ENCODE peak calls at places on chromosomes 13 and 19, in five cellular contexts. F is Caco-2, B is fibroblast of mammary gland, G is sigmoid colon, L is heart right ventricle. V is an unnamed sample.

GRCh38 chr19:47111081-47111589 is 2.4 kb downstream of the ZC3H4 start:
- DNase-seq in B (no peak), F (no peak), G (peak; percentile 71), L (peak; percentile 29), V (peak; percentile 43)

GRCh38 chr13:42883771-42884170 is 102.4 kb downstream of the FAM216B start:
- DNase-seq in B (peak; percentile 82), L (no peak), G (no peak), F (peak; percentile 43), V (peak; percentile 70)

GRCh38 chr13:101919541-101920306 is 467.2 kb downstream of the ITGBL1 start:
- DNase-seq in F (peak; percentile 36), L (peak; percentile 39), G (no peak), B (peak; percentile 15), V (peak; percentile 32)

GRCh38 chr13:30810261-30810701 is 74.9 kb downstream of the ALOX5AP start:
- DNase-seq in B (no peak), F (no peak), L (no peak), G (peak; percentile 53), V (no peak)

GRCh38 chr13:29925457-29925856 is 75.0 kb upstream of the UBL3 start:
- DNase-seq in F (no peak), L (peak; percentile 30), G (peak; percentile 90), B (peak; percentile 86), V (peak; percentile 94)

GRCh38 chr13:21674271-21675009 is 3.6 kb downstream of the FGF9 start:
- DNase-seq in G (peak; percentile 67), B (no peak), L (peak; percentile 30), F (no peak), V (peak; percentile 42)

GRCh38 chr19:8367327-8368001 is 3.5 kb downstream of the ANGPTL4 start:
- DNase-seq in L (peak; percentile 91), F (no peak), G (peak; percentile 97), B (peak; percentile 96), V (peak; percentile 92)

GRCh38 chr19:47745010-47745901 is at the start of gene NOP53:
- DNase-seq in F (peak; percentile 97), L (peak; percentile 97), B (peak; percentile 96), G (peak; percentile 99), V (peak; percentile 97)

GRCh38 chr13:107192289-107192688 is 624.4 kb upstream of the ARGLU1 start:
- DNase-seq in F (peak; percentile 51), B (no peak), G (no peak), L (no peak), V (no peak)

GRCh38 chr13:27160657-27161174 is 10.9 kb downstream of the USP12 start:
- DNase-seq in B (no peak), L (no peak), F (no peak), G (no peak), V (no peak)

GRCh38 chr13:51249767-51250741 is 27.9 kb downstream of the FAM124A start:
- DNase-seq in L (no peak), F (no peak), G (no peak), B (no peak), V (peak; percentile 21)

GRCh38 chr13:113665582-113666323 is 1.3 kb upstream of the GRK1 start:
- DNase-seq in B (no peak), L (no peak), F (no peak), G (peak; percentile 56), V (no peak)

GRCh38 chr13:97559981-97560380 is 126.0 kb downstream of the RAP2A start:
- DNase-seq in F (no peak), B (no peak), G (no peak), L (no peak), V (no peak)

GRCh38 chr19:6753178-6754031 is 13.8 kb downstream of the SH2D3A start:
- DNase-seq in B (peak; percentile 69), G (peak; percentile 92), L (peak; percentile 80), F (peak; percentile 97), V (peak; percentile 87)

GRCh38 chr19:56839665-56840451 is 668 bp downstream of the PEG3 start:
- DNase-seq in G (peak; percentile 99), B (peak; percentile 84), L (peak; percentile 90), F (no peak), V (no peak)

GRCh38 chr19:36047835-36048234 is 6.2 kb downstream of the THAP8 start:
- DNase-seq in B (no peak), G (no peak), F (no peak), L (no peak), V (no peak)

GRCh38 chr13:113625965-113626661 is 31.9 kb downstream of the ATP4B start:
- DNase-seq in G (peak; percentile 32), L (peak; percentile 2), B (no peak), F (no peak), V (peak; percentile 51)

GRCh38 chr13:50599927-50600326 is 243.6 kb downstream of the DLEU7 start:
- DNase-seq in G (no peak), L (no peak), F (no peak), B (no peak), V (no peak)

GRCh38 chr13:64332048-64332447 is 2898.1 kb downstream of the PCDH9 start:
- DNase-seq in L (no peak), F (no peak), B (no peak), G (no peak), V (no peak)

GRCh38 chr19:31979949-31980670 is 365.3 kb upstream of the ZNF507 start:
- DNase-seq in B (no peak), L (no peak), G (no peak), F (no peak), V (no peak)

GRCh38 chr13:97018029-97018819 is 23.9 kb upstream of the OXGR1 start:
- DNase-seq in L (no peak), G (no peak), B (peak; percentile 70), F (peak; percentile 59), V (peak; percentile 65)

GRCh38 chr13:24680258-24680920 is at the start of gene ATP12A:
- DNase-seq in F (peak; percentile 55), L (no peak), G (no peak), B (no peak), V (peak; percentile 52)

GRCh38 chr13:31204592-31204991 is 4.8 kb downstream of the B3GLCT start:
- DNase-seq in G (no peak), L (no peak), B (peak; percentile 84), F (no peak), V (peak; percentile 83)

GRCh38 chr13:44795176-44795575 is 194.1 kb downstream of the NUFIP1 start:
- DNase-seq in F (no peak), G (no peak), L (no peak), B (peak; percentile 72), V (peak; percentile 19)

GRCh38 chr13:91620670-91621141 is 222.3 kb downstream of the GPC5 start:
- DNase-seq in B (no peak), G (no peak), F (no peak), L (no peak), V (no peak)

GRCh38 chr19:56829586-56829985 is 10.9 kb downstream of the PEG3 start:
- DNase-seq in F (no peak), B (no peak), L (no peak), G (no peak), V (no peak)

GRCh38 chr13:104086759-104087158 is 1020.5 kb upstream of the SLC10A2 start:
- DNase-seq in L (no peak), F (no peak), B (no peak), G (no peak), V (no peak)

GRCh38 chr19:6947745-6948144 is 60.4 kb downstream of the ADGRE1 start:
- DNase-seq in G (no peak), F (no peak), B (peak; percentile 71), L (no peak), V (peak; percentile 76)

GRCh38 chr13:108304170-108305068 is 34.9 kb downstream of the TNFSF13B start:
- DNase-seq in B (no peak), L (no peak), G (no peak), F (peak; percentile 40), V (no peak)

DNA sequence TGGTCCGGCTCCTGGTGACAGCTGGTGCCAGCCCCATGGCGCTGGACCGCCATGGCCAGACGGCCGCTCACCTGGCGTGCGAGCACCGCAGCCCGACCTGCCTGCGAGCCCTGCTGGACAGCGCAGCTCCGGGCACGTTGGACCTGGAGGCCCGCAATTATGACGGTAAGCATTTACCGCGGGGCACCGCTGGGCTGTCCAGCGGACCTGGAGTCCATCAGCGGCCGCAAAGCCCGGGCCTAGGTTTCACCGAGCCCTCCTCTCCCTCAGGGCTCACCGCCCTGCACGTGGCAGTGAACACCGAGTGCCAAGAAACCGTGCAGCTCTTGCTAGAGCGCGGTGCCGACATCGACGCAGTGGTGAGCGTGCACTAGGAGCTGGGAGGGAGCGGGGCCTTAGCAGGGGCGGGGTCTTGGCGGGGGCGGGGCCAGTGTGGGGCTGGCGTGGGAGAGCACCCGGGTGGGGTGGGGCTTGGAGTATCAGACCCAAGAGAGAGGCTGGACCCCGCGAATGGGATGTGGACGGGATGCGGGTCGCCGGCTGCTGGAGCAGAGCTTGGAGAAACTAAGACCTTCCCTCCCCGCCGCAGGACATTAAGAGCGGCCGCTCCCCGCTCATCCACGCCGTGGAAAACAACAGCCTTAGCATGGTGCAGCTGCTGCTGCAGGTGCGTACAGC is 8.7 kb downstream of the BCL3 start:
- DNase-seq in B (peak; percentile 82), G (peak; percentile 94), F (no peak), L (peak; percentile 79), V (no peak)
- H3K4me3 ChIP-seq in B (peak overlapping the region; percentile 53), G (peak overlapping the region; percentile 55), F (no peak overlapping the region), L (peak overlapping the region; percentile 64), V (no peak overlapping the region)

GRCh38 chr19:4811328-4812131 is 20.0 kb downstream of the TICAM1 start:
- DNase-seq in G (peak; percentile 87), L (peak; percentile 88), B (peak; percentile 66), F (peak; percentile 90), V (peak; percentile 67)

GRCh38 chr19:4817467-4818277 is 13.8 kb downstream of the TICAM1 start:
- DNase-seq in B (no peak), L (no peak), G (no peak), F (no peak), V (no peak)

GRCh38 chr19:4816388-4817165 is 14.9 kb downstream of the TICAM1 start:
- DNase-seq in F (no peak), G (no peak), L (no peak), B (no peak), V (no peak)

GRCh38 chr19:4815426-4816387 is 15.8 kb downstream of the TICAM1 start:
- DNase-seq in F (peak; percentile 89), B (peak; percentile 93), L (peak; percentile 78), G (peak; percentile 95), V (peak; percentile 96)

DNA sequence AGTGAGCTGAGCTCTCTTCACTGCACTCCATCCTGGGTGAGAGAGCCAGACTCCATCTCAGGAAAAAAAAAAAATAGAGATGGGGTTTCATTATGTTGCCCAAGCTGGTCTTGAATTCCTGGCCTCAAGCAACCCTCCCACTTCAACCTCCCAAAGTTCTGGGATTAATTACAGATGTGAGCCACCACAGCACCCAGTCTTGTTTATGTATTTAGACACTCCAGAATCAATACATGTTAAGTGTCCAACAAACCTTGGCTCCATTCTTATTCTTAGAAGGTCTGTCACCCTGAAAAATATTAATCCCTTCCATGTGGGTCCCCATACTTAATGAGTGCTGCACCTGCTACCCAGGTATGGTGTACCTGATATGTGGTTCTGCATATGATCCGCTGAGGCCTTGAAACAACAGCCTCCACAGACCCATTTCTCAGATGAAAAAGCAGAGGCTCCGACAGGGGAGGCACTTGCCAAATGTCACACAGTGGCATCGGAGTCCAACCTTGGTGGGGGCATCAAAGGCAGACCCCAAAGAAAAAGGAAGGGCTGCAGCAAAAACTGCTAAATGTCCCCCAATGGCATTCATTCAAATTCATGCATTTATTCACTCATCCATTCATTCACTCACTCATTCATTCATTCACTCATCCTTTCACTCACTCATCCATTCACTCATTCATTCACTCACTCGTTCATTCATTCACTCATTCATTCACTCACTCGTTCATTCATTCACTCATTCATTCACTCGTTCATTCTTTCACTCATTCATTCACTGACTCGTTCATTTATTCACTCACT is 16.7 kb downstream of the TICAM1 start:
- DNase-seq in B (peak; percentile 90), G (no peak), L (no peak), F (no peak), V (peak; percentile 76)
- H3K4me3 ChIP-seq in B (no peak overlapping the region), G (no peak overlapping the region), L (peak overlapping the region; percentile 39), F (peak overlapping the region; percentile 44), V (no peak overlapping the region)

GRCh38 chr19:3405261-3405653 is 38.9 kb downstream of the NFIC start:
- DNase-seq in F (no peak), B (no peak), G (no peak), L (no peak), V (no peak)
- H3K4me3 ChIP-seq in F (no peak overlapping the region), B (no peak overlapping the region), G (peak overlapping the region; percentile 57), L (peak overlapping the region; percentile 54), V (peak overlapping the region; percentile 65)

GRCh38 chr13:94602467-94602866 is 810 bp downstream of the GPR180 start:
- DNase-seq in L (no peak), F (no peak), G (no peak), B (no peak), V (no peak)
- H3K4me3 ChIP-seq in L (peak overlapping the region; percentile 90), F (peak overlapping the region; percentile 68), G (peak overlapping the region; percentile 100), B (peak overlapping the region; percentile 93), V (peak overlapping the region; percentile 97)